ENCODE peak calls at places on chromosomes 2 and 18, in eight cellular contexts. One of them, this sample, is unnamed.

GRCh38 chr2:240403358-240404104 is 31.9 kb upstream of the GPC1 start:
- DNase-seq in fibroblast of mammary gland: no peak
- DNase-seq in Peyer's patch: no peak
- DNase-seq in activated CD8-positive, alpha-beta T cell treated with anti-CD3 and anti-CD28 coated beads for 36 hours: no peak
- DNase-seq in cardiac muscle cell: no peak
- DNase-seq in nephron progenitor cell: no peak
- DNase-seq in SK-N-SH: no peak
- DNase-seq in endothelial cell of umbilical vein: no peak
- DNase-seq in this sample: no peak

GRCh38 chr2:159677654-159678053 is 34.7 kb upstream of the MARCHF7 start:
- DNase-seq in fibroblast of mammary gland: peak
- DNase-seq in Peyer's patch: no peak
- DNase-seq in activated CD8-positive, alpha-beta T cell treated with anti-CD3 and anti-CD28 coated beads for 36 hours: no peak
- DNase-seq in cardiac muscle cell: no peak
- DNase-seq in nephron progenitor cell: no peak
- DNase-seq in SK-N-SH: peak
- DNase-seq in endothelial cell of umbilical vein: peak
- DNase-seq in this sample: no peak

GRCh38 chr18:45482286-45482685 is 133.0 kb upstream of the SLC14A2 start:
- DNase-seq in fibroblast of mammary gland: peak
- DNase-seq in Peyer's patch: no peak
- DNase-seq in activated CD8-positive, alpha-beta T cell treated with anti-CD3 and anti-CD28 coated beads for 36 hours: no peak
- DNase-seq in cardiac muscle cell: no peak
- DNase-seq in nephron progenitor cell: no peak
- DNase-seq in SK-N-SH: no peak
- DNase-seq in endothelial cell of umbilical vein: no peak
- DNase-seq in this sample: no peak

GRCh38 chr18:48680871-48681270 is 142.0 kb downstream of the CTIF start:
- DNase-seq in fibroblast of mammary gland: no peak
- DNase-seq in Peyer's patch: no peak
- DNase-seq in activated CD8-positive, alpha-beta T cell treated with anti-CD3 and anti-CD28 coated beads for 36 hours: no peak
- DNase-seq in cardiac muscle cell: no peak
- DNase-seq in nephron progenitor cell: no peak
- DNase-seq in SK-N-SH: no peak
- DNase-seq in endothelial cell of umbilical vein: peak
- DNase-seq in this sample: no peak

GRCh38 chr2:99811544-99811943 is 321.7 kb upstream of the REV1 start:
- DNase-seq in fibroblast of mammary gland: peak
- DNase-seq in Peyer's patch: no peak
- DNase-seq in activated CD8-positive, alpha-beta T cell treated with anti-CD3 and anti-CD28 coated beads for 36 hours: no peak
- DNase-seq in cardiac muscle cell: no peak
- DNase-seq in nephron progenitor cell: no peak
- DNase-seq in SK-N-SH: no peak
- DNase-seq in endothelial cell of umbilical vein: no peak
- DNase-seq in this sample: no peak

GRCh38 chr2:165455940-165456479 is 13.5 kb upstream of the CSRNP3 start:
- DNase-seq in fibroblast of mammary gland: no peak
- DNase-seq in Peyer's patch: no peak
- DNase-seq in activated CD8-positive, alpha-beta T cell treated with anti-CD3 and anti-CD28 coated beads for 36 hours: no peak
- DNase-seq in cardiac muscle cell: no peak
- DNase-seq in nephron progenitor cell: no peak
- DNase-seq in SK-N-SH: no peak
- DNase-seq in endothelial cell of umbilical vein: no peak
- DNase-seq in this sample: no peak

GRCh38 chr2:219664041-219664440 is 36.6 kb downstream of the SLC4A3 start:
- DNase-seq in fibroblast of mammary gland: no peak
- DNase-seq in Peyer's patch: no peak
- DNase-seq in activated CD8-positive, alpha-beta T cell treated with anti-CD3 and anti-CD28 coated beads for 36 hours: no peak
- DNase-seq in cardiac muscle cell: no peak
- DNase-seq in nephron progenitor cell: no peak
- DNase-seq in SK-N-SH: no peak
- DNase-seq in endothelial cell of umbilical vein: no peak
- DNase-seq in this sample: no peak

GRCh38 chr2:16973586-16974274 is 308.1 kb upstream of the CYRIA start:
- DNase-seq in fibroblast of mammary gland: peak
- DNase-seq in Peyer's patch: no peak
- DNase-seq in activated CD8-positive, alpha-beta T cell treated with anti-CD3 and anti-CD28 coated beads for 36 hours: no peak
- DNase-seq in cardiac muscle cell: no peak
- DNase-seq in nephron progenitor cell: no peak
- DNase-seq in SK-N-SH: no peak
- DNase-seq in endothelial cell of umbilical vein: no peak
- DNase-seq in this sample: no peak

GRCh38 chr18:45050712-45051639 is 370.3 kb downstream of the SETBP1 start:
- DNase-seq in fibroblast of mammary gland: peak
- DNase-seq in Peyer's patch: no peak
- DNase-seq in activated CD8-positive, alpha-beta T cell treated with anti-CD3 and anti-CD28 coated beads for 36 hours: no peak
- DNase-seq in cardiac muscle cell: no peak
- DNase-seq in nephron progenitor cell: no peak
- DNase-seq in SK-N-SH: peak
- DNase-seq in endothelial cell of umbilical vein: peak
- DNase-seq in this sample: no peak

DNA sequence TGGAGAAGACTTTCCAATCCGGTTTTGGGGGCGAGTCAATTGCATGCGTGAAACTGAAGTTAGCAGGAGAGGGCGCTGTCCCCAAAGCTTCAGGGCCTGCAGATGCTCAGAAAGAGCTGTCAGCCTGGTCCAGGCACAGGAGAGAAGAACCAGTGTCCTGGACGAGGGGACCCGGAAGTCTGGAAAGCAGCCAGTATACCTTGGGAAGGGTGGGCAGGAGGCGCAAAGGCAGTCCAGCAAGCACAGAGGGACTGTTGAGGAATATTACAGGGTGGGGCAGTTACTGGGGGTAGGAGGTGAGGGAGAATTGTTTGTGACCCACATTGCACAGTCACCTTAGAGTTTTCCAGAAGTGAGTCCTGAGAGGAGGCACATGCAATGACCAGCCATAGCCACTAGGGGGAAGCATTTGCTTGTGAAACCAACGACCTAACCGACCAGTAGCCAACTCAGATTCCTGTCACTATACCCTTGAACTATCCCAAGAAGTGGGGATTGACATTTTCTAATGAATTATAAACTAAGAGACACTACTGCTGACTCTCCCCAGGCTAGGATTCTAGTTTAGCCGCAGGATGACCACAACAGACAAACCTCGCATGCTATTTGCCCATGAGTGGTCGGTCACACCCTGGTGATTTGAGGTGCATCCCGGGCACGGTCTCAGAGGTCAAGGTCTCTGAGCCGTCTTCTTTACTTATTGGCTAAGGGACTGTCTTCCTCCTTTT is 172.8 kb downstream of the RDH14 start:
- DNase-seq in fibroblast of mammary gland: peak
- DNase-seq in Peyer's patch: peak
- DNase-seq in activated CD8-positive, alpha-beta T cell treated with anti-CD3 and anti-CD28 coated beads for 36 hours: peak
- DNase-seq in cardiac muscle cell: peak
- DNase-seq in nephron progenitor cell: peak
- DNase-seq in SK-N-SH: peak
- DNase-seq in endothelial cell of umbilical vein: peak
- DNase-seq in this sample: peak
- TF ChIP-seq CTCF in fibroblast of mammary gland: peak
- TF ChIP-seq CTCF in Peyer's patch: peak
- TF ChIP-seq CTCF in activated CD8-positive, alpha-beta T cell treated with anti-CD3 and anti-CD28 coated beads for 36 hours: peak
- TF ChIP-seq CTCF in cardiac muscle cell: peak
- TF ChIP-seq CTCF in nephron progenitor cell: peak
- TF ChIP-seq CTCF in SK-N-SH: peak
- TF ChIP-seq CTCF in endothelial cell of umbilical vein: peak
- TF ChIP-seq CTCF in this sample: peak

GRCh38 chr18:8450013-8450412 is 159.2 kb upstream of the RAB12 start:
- DNase-seq in fibroblast of mammary gland: peak
- DNase-seq in Peyer's patch: no peak
- DNase-seq in activated CD8-positive, alpha-beta T cell treated with anti-CD3 and anti-CD28 coated beads for 36 hours: no peak
- DNase-seq in cardiac muscle cell: peak
- DNase-seq in nephron progenitor cell: no peak
- DNase-seq in SK-N-SH: no peak
- DNase-seq in endothelial cell of umbilical vein: no peak
- DNase-seq in this sample: peak
- TF ChIP-seq CTCF in fibroblast of mammary gland: peak
- TF ChIP-seq CTCF in Peyer's patch: no peak
- TF ChIP-seq CTCF in activated CD8-positive, alpha-beta T cell treated with anti-CD3 and anti-CD28 coated beads for 36 hours: peak
- TF ChIP-seq CTCF in cardiac muscle cell: peak
- TF ChIP-seq CTCF in nephron progenitor cell: peak
- TF ChIP-seq CTCF in SK-N-SH: peak
- TF ChIP-seq CTCF in endothelial cell of umbilical vein: peak
- TF ChIP-seq CTCF in this sample: peak

GRCh38 chr2:65473045-65473444 is 40.6 kb upstream of the SPRED2 start:
- DNase-seq in fibroblast of mammary gland: no peak
- DNase-seq in Peyer's patch: no peak
- DNase-seq in activated CD8-positive, alpha-beta T cell treated with anti-CD3 and anti-CD28 coated beads for 36 hours: no peak
- DNase-seq in cardiac muscle cell: no peak
- DNase-seq in nephron progenitor cell: no peak
- DNase-seq in SK-N-SH: no peak
- DNase-seq in endothelial cell of umbilical vein: no peak
- DNase-seq in this sample: no peak
- TF ChIP-seq CTCF in fibroblast of mammary gland: no peak
- TF ChIP-seq CTCF in Peyer's patch: no peak
- TF ChIP-seq CTCF in activated CD8-positive, alpha-beta T cell treated with anti-CD3 and anti-CD28 coated beads for 36 hours: no peak
- TF ChIP-seq CTCF in cardiac muscle cell: no peak
- TF ChIP-seq CTCF in nephron progenitor cell: no peak
- TF ChIP-seq CTCF in SK-N-SH: no peak
- TF ChIP-seq CTCF in endothelial cell of umbilical vein: no peak
- TF ChIP-seq CTCF in this sample: no peak

GRCh38 chr2:230849633-230850357 is 14.9 kb upstream of the ITM2C start:
- DNase-seq in fibroblast of mammary gland: peak
- DNase-seq in Peyer's patch: peak
- DNase-seq in activated CD8-positive, alpha-beta T cell treated with anti-CD3 and anti-CD28 coated beads for 36 hours: peak
- DNase-seq in cardiac muscle cell: peak
- DNase-seq in nephron progenitor cell: peak
- DNase-seq in SK-N-SH: no peak
- DNase-seq in endothelial cell of umbilical vein: peak
- DNase-seq in this sample: peak
- TF ChIP-seq CTCF in fibroblast of mammary gland: peak
- TF ChIP-seq CTCF in Peyer's patch: peak
- TF ChIP-seq CTCF in activated CD8-positive, alpha-beta T cell treated with anti-CD3 and anti-CD28 coated beads for 36 hours: peak
- TF ChIP-seq CTCF in cardiac muscle cell: peak
- TF ChIP-seq CTCF in nephron progenitor cell: peak
- TF ChIP-seq CTCF in SK-N-SH: peak
- TF ChIP-seq CTCF in endothelial cell of umbilical vein: peak
- TF ChIP-seq CTCF in this sample: peak

GRCh38 chr2:218395826-218396687 is 3.6 kb upstream of the CTDSP1 start:
- DNase-seq in fibroblast of mammary gland: peak
- DNase-seq in Peyer's patch: peak
- DNase-seq in activated CD8-positive, alpha-beta T cell treated with anti-CD3 and anti-CD28 coated beads for 36 hours: peak
- DNase-seq in cardiac muscle cell: peak
- DNase-seq in nephron progenitor cell: peak
- DNase-seq in SK-N-SH: peak
- DNase-seq in endothelial cell of umbilical vein: peak
- DNase-seq in this sample: peak

GRCh38 chr2:218396688-218397501 is 2.8 kb upstream of the CTDSP1 start:
- DNase-seq in fibroblast of mammary gland: peak
- DNase-seq in Peyer's patch: peak
- DNase-seq in activated CD8-positive, alpha-beta T cell treated with anti-CD3 and anti-CD28 coated beads for 36 hours: peak
- DNase-seq in cardiac muscle cell: peak
- DNase-seq in nephron progenitor cell: peak
- DNase-seq in SK-N-SH: peak
- DNase-seq in endothelial cell of umbilical vein: peak
- DNase-seq in this sample: no peak

GRCh38 chr2:218399391-218400166 is at the start of gene CTDSP1:
- DNase-seq in fibroblast of mammary gland: peak
- DNase-seq in Peyer's patch: peak
- DNase-seq in activated CD8-positive, alpha-beta T cell treated with anti-CD3 and anti-CD28 coated beads for 36 hours: peak
- DNase-seq in cardiac muscle cell: peak
- DNase-seq in nephron progenitor cell: peak
- DNase-seq in SK-N-SH: peak
- DNase-seq in endothelial cell of umbilical vein: peak
- DNase-seq in this sample: peak

GRCh38 chr2:218398437-218399390 is 954 bp upstream of the CTDSP1 start:
- DNase-seq in fibroblast of mammary gland: peak
- DNase-seq in Peyer's patch: peak
- DNase-seq in activated CD8-positive, alpha-beta T cell treated with anti-CD3 and anti-CD28 coated beads for 36 hours: peak
- DNase-seq in cardiac muscle cell: peak
- DNase-seq in nephron progenitor cell: peak
- DNase-seq in SK-N-SH: peak
- DNase-seq in endothelial cell of umbilical vein: peak
- DNase-seq in this sample: no peak

GRCh38 chr2:218397502-218398436 is 1.9 kb upstream of the CTDSP1 start:
- DNase-seq in fibroblast of mammary gland: peak
- DNase-seq in Peyer's patch: peak
- DNase-seq in activated CD8-positive, alpha-beta T cell treated with anti-CD3 and anti-CD28 coated beads for 36 hours: peak
- DNase-seq in cardiac muscle cell: peak
- DNase-seq in nephron progenitor cell: peak
- DNase-seq in SK-N-SH: peak
- DNase-seq in endothelial cell of umbilical vein: peak
- DNase-seq in this sample: no peak
- TF ChIP-seq CTCF in fibroblast of mammary gland: no peak
- TF ChIP-seq CTCF in Peyer's patch: no peak
- TF ChIP-seq CTCF in activated CD8-positive, alpha-beta T cell treated with anti-CD3 and anti-CD28 coated beads for 36 hours: no peak
- TF ChIP-seq CTCF in cardiac muscle cell: no peak
- TF ChIP-seq CTCF in nephron progenitor cell: no peak
- TF ChIP-seq CTCF in SK-N-SH: no peak
- TF ChIP-seq CTCF in endothelial cell of umbilical vein: no peak
- TF ChIP-seq CTCF in this sample: no peak

DNA sequence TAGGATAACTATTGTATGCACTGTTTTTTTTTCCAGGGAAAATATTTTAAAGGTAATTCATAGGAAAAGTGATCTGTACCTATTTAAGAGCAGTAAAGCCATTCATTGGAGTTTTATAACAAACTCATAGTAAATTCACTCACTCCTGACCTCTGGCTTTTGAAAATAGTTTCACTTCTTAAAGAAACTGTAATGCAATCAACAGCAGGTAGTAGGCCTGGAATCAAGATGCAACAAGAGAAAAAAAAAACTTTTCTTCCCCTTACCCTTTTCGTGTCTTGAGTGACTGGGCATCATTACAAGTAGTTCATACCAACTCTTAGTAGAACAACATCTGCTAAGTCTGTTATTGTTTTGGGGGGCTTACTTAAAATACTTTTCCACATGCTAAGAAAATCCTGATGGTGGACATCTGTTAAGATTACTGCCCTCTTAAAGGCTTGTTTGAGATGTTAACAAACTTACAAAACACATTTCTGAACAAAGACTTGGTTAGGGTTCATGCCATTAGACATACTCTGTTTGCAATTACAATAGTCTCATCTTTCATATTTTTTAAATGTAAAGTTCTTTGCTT is 164.2 kb upstream of the FOSL2 start:
- DNase-seq in fibroblast of mammary gland: no peak
- DNase-seq in Peyer's patch: no peak
- DNase-seq in activated CD8-positive, alpha-beta T cell treated with anti-CD3 and anti-CD28 coated beads for 36 hours: no peak
- DNase-seq in cardiac muscle cell: no peak
- DNase-seq in nephron progenitor cell: no peak
- DNase-seq in SK-N-SH: no peak
- DNase-seq in endothelial cell of umbilical vein: no peak
- DNase-seq in this sample: no peak
- TF ChIP-seq CTCF in fibroblast of mammary gland: peak
- TF ChIP-seq CTCF in Peyer's patch: peak
- TF ChIP-seq CTCF in activated CD8-positive, alpha-beta T cell treated with anti-CD3 and anti-CD28 coated beads for 36 hours: no peak
- TF ChIP-seq CTCF in cardiac muscle cell: no peak
- TF ChIP-seq CTCF in nephron progenitor cell: no peak
- TF ChIP-seq CTCF in SK-N-SH: peak
- TF ChIP-seq CTCF in endothelial cell of umbilical vein: no peak
- TF ChIP-seq CTCF in this sample: no peak